ENCODE peak calls at places on chromosomes 3 and 15, in five cellular contexts. D is BJ, B is ovary, O is upper lobe of right lung, T is fibroblast of lung. R is an unnamed sample.

GRCh38 chr3:16290827-16291196 is 25.8 kb downstream of the OXNAD1 start:
- DNase-seq in B (no peak), T (peak), D (no peak), O (no peak), R (peak)

GRCh38 chr3:12501360-12502020 is 17.2 kb downstream of the TSEN2 start:
- DNase-seq in O (no peak), D (peak), T (peak), B (no peak), R (no peak)

GRCh38 chr3:55906896-55907295 is 419.8 kb upstream of the WNT5A start:
- DNase-seq in B (no peak), D (no peak), O (no peak), T (peak), R (no peak)

GRCh38 chr3:52397676-52398399 is 47.1 kb downstream of the SEMA3G start:
- DNase-seq in D (no peak), T (no peak), B (no peak), O (peak), R (no peak)

GRCh38 chr3:187000711-187001151 is 70.4 kb downstream of the ST6GAL1 start:
- DNase-seq in T (no peak), O (no peak), D (no peak), B (no peak), R (no peak)

GRCh38 chr3:105853801-105854432 is 14.9 kb downstream of the CBLB start:
- DNase-seq in D (no peak), O (no peak), T (no peak), B (no peak), R (no peak)

GRCh38 chr15:29570931-29571727 is 251.1 kb downstream of the TJP1 start:
- DNase-seq in O (no peak), D (no peak), T (peak), B (peak), R (no peak)

GRCh38 chr3:126571078-126571477 is 12.3 kb upstream of the C3orf22 start:
- DNase-seq in B (no peak), T (no peak), O (no peak), D (no peak), R (no peak)

GRCh38 chr15:89413877-89414276 is 79.3 kb upstream of the POLG start:
- DNase-seq in T (no peak), D (no peak), O (no peak), B (no peak), R (no peak)

GRCh38 chr3:308597-309321 is 112.2 kb downstream of the CHL1 start:
- DNase-seq in T (no peak), B (no peak), O (no peak), D (no peak), R (peak)
- H3K4me3 ChIP-seq in T (no peak), B (no peak), O (no peak), D (no peak), R (no peak)

GRCh38 chr3:152518346-152518745 is 249.6 kb downstream of the MBNL1 start:
- DNase-seq in O (no peak), B (no peak), T (no peak), D (no peak), R (no peak)
- TF ChIP-seq CTCF in O (no peak), B (no peak), T (no peak), D (no peak), R (no peak)

GRCh38 chr3:101778385-101779046 is 495 bp upstream of the NXPE3 start:
- DNase-seq in D (no peak), B (no peak), T (no peak), O (no peak), R (peak)
- H3K4me3 ChIP-seq in D (peak), B (peak), T (peak), O (peak), R (peak)

GRCh38 chr15:64779024-64779423 is 3.6 kb upstream of the RBPMS2 start:
- DNase-seq in O (no peak), D (no peak), T (no peak), B (no peak), R (no peak)
- TF ChIP-seq CTCF in O (no peak), D (no peak), T (no peak), B (no peak), R (no peak)

DNA sequence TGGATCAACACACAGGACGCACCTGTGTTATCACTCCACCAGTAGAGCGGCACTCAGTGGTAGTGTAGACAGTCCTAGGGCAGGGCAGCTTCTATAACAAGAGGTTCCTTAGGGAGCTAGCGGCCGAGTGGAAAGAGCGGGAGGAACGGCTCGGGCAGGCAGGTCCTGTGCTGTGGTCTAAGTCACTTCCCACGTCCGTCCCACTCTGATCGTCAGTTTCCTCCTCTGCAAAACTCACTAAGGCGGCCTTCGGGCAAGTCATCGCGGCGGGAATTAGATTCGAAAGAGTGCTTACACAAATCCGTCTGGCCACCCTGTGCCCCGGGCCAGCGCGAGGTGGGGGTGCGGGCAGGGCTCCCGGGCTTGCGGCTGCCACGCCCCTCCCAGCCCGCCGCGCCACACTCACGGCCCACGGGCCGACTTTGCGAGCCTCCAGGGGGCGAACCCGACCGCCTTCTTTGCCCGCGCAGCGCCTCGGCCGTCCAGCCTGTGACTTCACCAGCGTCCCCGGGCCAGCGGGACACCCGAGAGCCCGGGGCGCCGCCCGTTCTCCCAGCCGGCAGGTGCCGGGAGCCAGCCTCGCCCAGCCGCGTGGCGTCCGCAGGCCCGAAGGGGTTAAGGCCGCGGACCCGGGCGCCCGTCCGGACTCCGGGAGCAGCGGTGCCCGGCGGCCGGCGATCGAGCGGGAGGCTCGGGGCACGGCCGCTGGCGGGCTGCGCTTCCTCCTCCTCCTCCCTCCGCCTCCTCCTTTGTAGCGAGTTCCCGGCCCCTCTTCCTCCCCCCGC is 426 bp upstream of the CORO2B start:
- DNase-seq in T (peak), B (peak), D (no peak), O (peak), R (peak)
- H3K4me3 ChIP-seq in T (peak), B (peak), D (peak), O (peak), R (peak)

DNA sequence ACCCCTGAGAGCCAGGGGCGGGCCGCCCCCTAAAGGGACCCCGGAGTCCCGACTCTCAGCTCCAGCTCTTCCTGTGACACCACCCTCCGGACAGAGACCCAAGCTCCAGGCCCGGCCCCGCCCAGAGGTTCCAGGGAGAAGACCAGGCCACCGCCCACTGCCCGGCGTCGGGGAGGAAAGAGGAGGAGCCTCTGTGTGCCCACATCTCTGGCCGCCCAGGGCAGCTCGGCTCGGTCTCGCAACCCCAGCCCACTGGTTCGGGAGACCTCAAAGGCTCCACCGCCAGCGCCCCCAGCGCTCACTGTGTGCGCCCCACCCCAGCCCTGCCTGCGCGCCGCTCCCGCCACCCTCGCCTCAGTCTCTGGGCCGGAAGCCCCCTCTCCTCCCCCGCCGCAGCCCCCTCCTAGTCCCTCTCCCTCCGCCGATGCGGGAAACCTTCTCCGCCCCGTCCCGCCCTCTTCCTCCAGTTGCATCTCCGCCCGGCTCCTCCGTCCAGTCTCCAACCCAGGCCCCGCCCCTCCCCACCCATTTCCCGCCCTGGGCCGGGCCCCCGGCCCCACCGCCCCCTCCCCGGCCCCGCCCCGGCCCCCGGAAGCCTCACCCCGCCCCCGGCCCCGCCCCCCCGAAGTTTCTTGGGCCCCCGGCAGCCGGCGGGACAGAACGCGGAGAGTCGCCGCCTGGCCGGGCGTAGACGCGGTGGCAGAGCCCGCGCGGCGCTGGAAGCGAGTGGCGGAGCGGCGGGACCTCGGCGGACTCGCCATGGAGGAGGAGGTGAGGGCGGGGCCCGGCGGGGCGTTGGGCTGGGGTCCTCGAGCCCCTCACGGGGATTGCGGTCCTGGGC is at the start of gene PLEKHO2:
- DNase-seq in O (peak), B (peak), T (peak), D (peak), R (peak)
- TF ChIP-seq CTCF in O (peak), B (no peak), T (peak), D (peak), R (peak)

GRCh38 chr3:120418446-120418845 is 32.3 kb downstream of the FSTL1 start:
- DNase-seq in O (no peak), T (no peak), B (no peak), D (no peak), R (no peak)

GRCh38 chr3:120415756-120416155 is 35.0 kb downstream of the FSTL1 start:
- DNase-seq in B (no peak), D (no peak), O (no peak), T (no peak), R (no peak)

GRCh38 chr3:120416868-120417267 is 33.9 kb downstream of the FSTL1 start:
- DNase-seq in O (no peak), T (no peak), B (no peak), D (no peak), R (no peak)

GRCh38 chr3:120418866-120419490 is 31.8 kb downstream of the FSTL1 start:
- DNase-seq in T (no peak), B (no peak), D (no peak), O (peak), R (no peak)

GRCh38 chr3:120417272-120417911 is 33.4 kb downstream of the FSTL1 start:
- DNase-seq in B (peak), D (peak), T (peak), O (peak), R (peak)
- H3K4me3 ChIP-seq in B (peak), D (no peak), T (peak), O (peak), R (no peak)

GRCh38 chr3:151315136-151315535 is 1.5 kb downstream of the GPR87 start:
- DNase-seq in T (peak), O (no peak), B (no peak), D (no peak), R (peak)

GRCh38 chr3:151314593-151314992 is 2.0 kb downstream of the GPR87 start:
- DNase-seq in B (no peak), D (no peak), T (no peak), O (no peak), R (no peak)

GRCh38 chr3:151315846-151316245 is 774 bp downstream of the GPR87 start:
- DNase-seq in T (no peak), O (no peak), B (no peak), D (no peak), R (no peak)

GRCh38 chr3:151318313-151318712 is 1.7 kb upstream of the GPR87 start:
- DNase-seq in D (no peak), T (peak), O (no peak), B (no peak), R (no peak)

DNA sequence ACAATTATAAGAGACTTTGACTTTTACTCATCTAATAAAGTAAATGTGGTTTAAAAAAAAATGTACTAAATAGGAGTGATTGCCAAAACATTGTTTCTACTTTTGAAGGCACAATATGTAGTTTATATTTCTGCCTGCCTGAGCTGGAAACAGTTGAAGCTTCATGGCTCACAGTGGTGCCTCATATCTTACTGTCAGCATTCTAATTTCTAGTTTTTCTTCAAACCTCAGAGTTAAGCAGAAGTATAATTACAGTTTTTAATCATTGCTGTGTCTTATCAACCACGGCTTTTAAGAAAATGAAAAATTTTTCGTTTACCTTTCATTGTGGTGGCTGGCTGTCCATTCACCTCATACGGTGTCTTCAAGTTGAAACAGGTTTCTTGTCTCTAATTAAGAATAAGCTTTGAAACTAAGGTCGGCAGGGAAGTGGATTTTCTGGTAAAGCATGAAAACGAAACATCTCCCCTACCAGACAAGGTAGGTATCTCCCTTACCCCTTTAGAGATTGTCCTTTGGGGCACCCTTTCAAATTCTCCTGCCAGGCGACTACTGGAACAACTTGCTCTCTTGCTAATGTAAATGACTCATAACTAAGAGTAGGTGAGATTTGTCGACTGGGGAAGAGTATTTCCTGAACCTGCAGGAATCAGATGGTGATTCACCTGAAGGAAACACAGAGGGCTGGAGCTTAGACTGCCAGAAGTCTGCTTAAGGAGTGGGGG is at the start of gene GPR87:
- DNase-seq in B (no peak), O (no peak), T (peak), D (no peak), R (no peak)
- TF ChIP-seq CTCF in B (no peak), O (no peak), T (no peak), D (no peak), R (no peak)

GRCh38 chr3:145898487-145898886 is 262.5 kb downstream of the PLOD2 start:
- DNase-seq in B (no peak), O (no peak), D (no peak), T (peak), R (peak)
- H3K4me3 ChIP-seq in B (no peak), O (no peak), D (no peak), T (peak), R (no peak)